ENCODE peak calls at places on chromosomes 11 and 22, in ten cellular contexts. D is tibial nerve; S is brain microvascular endothelial cell; H is GM23338; I is HL-60; F is MM.1S; P is dorsolateral prefrontal cortex; C is AG04450; E is transverse colon; X is naive thymus-derived CD4-positive, alpha-beta T cell. U is an unnamed sample. For H3K27me3, the result is how much of the 10 kb centered on the place peaks cover.

GRCh38 chr11:73325036-73325981 is 17.2 kb downstream of the ARHGEF17 start:
- DNase-seq in D (no peak), S (peak), H (no peak), I (no peak), F (no peak), P (no peak), C (no peak), E (no peak), X (no peak), U (no peak)

GRCh38 chr11:112659185-112659584 is 302.0 kb upstream of the NCAM1 start:
- DNase-seq in D (no peak), S (no peak), H (no peak), I (no peak), F (no peak), P (no peak), C (no peak), E (no peak), X (no peak), U (no peak)

GRCh38 chr22:20084547-20085413 is 4.7 kb downstream of the DGCR8 start:
- DNase-seq in D (no peak), S (no peak), H (peak), I (no peak), F (no peak), P (no peak), C (no peak), E (no peak), X (no peak), U (peak)

GRCh38 chr11:129267716-129268115 is 75.6 kb upstream of the ARHGAP32 start:
- DNase-seq in D (no peak), S (no peak), H (no peak), I (no peak), F (no peak), P (no peak), C (no peak), E (no peak), X (no peak), U (no peak)

GRCh38 chr11:442611-443081 is 835 bp upstream of the ANO9 start:
- DNase-seq in D (no peak), S (no peak), H (no peak), I (no peak), F (no peak), P (no peak), C (no peak), E (no peak), X (no peak), U (no peak)

GRCh38 chr11:74468058-74468457 is 709 bp upstream of the KCNE3 start:
- DNase-seq in D (no peak), S (no peak), H (peak), I (no peak), F (no peak), P (no peak), C (no peak), E (no peak), X (no peak), U (peak)

GRCh38 chr11:122100222-122101080 is 15.6 kb downstream of the BLID start:
- DNase-seq in D (peak), S (no peak), H (peak), I (no peak), F (no peak), P (peak), C (peak), E (peak), X (no peak), U (peak)

GRCh38 chr22:43199541-43199940 is 12.6 kb upstream of the TTLL12 start:
- DNase-seq in D (no peak), S (no peak), H (no peak), I (no peak), F (no peak), P (no peak), C (no peak), E (no peak), X (no peak), U (no peak)

GRCh38 chr11:13955971-13956421 is 6.5 kb upstream of the SPON1 start:
- DNase-seq in D (no peak), S (peak), H (peak), I (peak), F (peak), P (peak), C (peak), E (peak), X (peak), U (peak)

GRCh38 chr11:13958596-13958995 is 3.9 kb upstream of the SPON1 start:
- DNase-seq in D (no peak), S (no peak), H (no peak), I (no peak), F (no peak), P (no peak), C (no peak), E (no peak), X (no peak), U (no peak)

GRCh38 chr11:13956988-13957387 is 5.5 kb upstream of the SPON1 start:
- DNase-seq in D (no peak), S (no peak), H (no peak), I (no peak), F (no peak), P (no peak), C (no peak), E (no peak), X (no peak), U (no peak)

GRCh38 chr11:13962198-13962561 is 343 bp upstream of the SPON1 start:
- DNase-seq in D (no peak), S (no peak), H (peak), I (no peak), F (no peak), P (no peak), C (no peak), E (no peak), X (no peak), U (no peak)

DNA sequence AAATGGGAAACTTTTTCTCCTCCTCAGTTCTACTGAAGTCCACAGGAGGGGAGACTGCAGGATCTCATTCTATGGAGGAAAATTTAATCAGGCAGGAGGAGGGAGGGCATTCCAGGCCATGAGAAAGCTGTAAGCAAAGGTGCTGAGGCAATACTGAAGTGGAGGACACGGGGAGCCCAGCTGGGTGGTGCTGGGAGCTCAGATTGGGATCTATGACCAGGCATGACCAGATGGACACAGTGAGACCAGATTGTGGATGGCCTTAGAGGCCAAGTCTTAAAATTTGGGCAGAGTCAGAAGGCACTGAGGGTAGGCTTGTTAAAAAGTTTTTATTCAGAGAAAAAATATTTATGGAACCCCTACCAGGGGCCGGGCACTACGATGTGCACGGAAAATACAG is 3.5 kb upstream of the SPON1 start:
- DNase-seq in D (no peak), S (no peak), H (no peak), I (no peak), F (no peak), P (no peak), C (no peak), E (no peak), X (no peak), U (no peak)
- H3K27me3 ChIP-seq in D (under half), S (half or more), H (half or more), I (under half), F (under half), P (under half), C (half or more), E (under half), X (under half), U (half or more)

GRCh38 chr22:35967046-35967397 is 61.6 kb downstream of the RBFOX2 start:
- DNase-seq in D (no peak), S (no peak), H (no peak), I (no peak), F (no peak), P (no peak), C (no peak), E (no peak), X (no peak), U (no peak)

GRCh38 chr22:35973388-35973787 is 55.2 kb downstream of the RBFOX2 start:
- DNase-seq in D (no peak), S (no peak), H (no peak), I (no peak), F (no peak), P (no peak), C (no peak), E (no peak), X (no peak), U (no peak)

GRCh38 chr22:35970601-35971417 is 57.8 kb downstream of the RBFOX2 start:
- DNase-seq in D (no peak), S (no peak), H (no peak), I (no peak), F (no peak), P (no peak), C (no peak), E (no peak), X (no peak), U (no peak)

GRCh38 chr22:35972559-35972958 is 56.1 kb downstream of the RBFOX2 start:
- DNase-seq in D (no peak), S (no peak), H (no peak), I (no peak), F (no peak), P (no peak), C (no peak), E (no peak), X (no peak), U (no peak)

DNA sequence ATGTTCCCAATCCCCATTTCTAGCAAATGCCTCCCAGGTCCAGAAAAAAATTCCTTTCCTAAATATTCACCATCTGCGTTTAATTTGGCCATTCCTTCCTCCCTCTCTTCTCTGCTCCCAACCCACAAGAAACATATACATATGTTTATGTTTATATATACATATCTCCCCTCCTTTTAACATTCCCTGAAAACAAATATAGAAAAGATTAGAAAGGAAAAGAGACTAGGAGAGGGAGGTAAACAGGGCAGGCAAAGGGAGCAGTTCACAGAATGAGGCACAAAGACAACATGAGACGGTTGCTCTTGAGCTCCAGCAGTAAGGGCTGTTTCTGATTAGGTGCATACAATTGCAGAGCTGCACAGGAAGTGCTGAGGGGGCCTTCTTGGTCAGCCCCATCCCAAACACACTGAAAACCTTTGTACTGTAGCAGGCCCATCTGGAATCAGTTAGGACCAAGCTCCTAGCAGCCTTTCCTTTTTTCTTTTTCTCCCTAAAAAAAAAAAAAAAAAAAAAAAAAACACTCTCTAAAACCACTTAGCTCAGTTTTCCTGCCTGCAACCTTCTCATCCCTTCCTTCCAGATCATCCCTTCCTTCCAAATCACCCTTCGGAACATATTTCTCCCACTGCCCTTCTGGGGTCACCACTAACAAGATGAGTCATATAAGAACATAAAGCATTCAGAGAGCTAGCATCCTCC is 57.1 kb downstream of the RBFOX2 start:
- DNase-seq in D (no peak), S (peak), H (no peak), I (no peak), F (no peak), P (no peak), C (peak), E (no peak), X (no peak), U (no peak)
- H3K4me3 ChIP-seq in D (no peak), S (no peak), H (no peak), I (no peak), F (no peak), P (no peak), C (peak), E (no peak), X (no peak), U (no peak)

GRCh38 chr11:70082829-70083228 is 4.7 kb downstream of the ANO1 start:
- DNase-seq in D (no peak), S (no peak), H (no peak), I (no peak), F (peak), P (no peak), C (no peak), E (no peak), X (no peak), U (peak)
- H3K27me3 ChIP-seq in D (under half), S (under half), H (under half), I (under half), F (half or more), P (under half), C (under half), E (under half), X (under half), U (under half)

DNA sequence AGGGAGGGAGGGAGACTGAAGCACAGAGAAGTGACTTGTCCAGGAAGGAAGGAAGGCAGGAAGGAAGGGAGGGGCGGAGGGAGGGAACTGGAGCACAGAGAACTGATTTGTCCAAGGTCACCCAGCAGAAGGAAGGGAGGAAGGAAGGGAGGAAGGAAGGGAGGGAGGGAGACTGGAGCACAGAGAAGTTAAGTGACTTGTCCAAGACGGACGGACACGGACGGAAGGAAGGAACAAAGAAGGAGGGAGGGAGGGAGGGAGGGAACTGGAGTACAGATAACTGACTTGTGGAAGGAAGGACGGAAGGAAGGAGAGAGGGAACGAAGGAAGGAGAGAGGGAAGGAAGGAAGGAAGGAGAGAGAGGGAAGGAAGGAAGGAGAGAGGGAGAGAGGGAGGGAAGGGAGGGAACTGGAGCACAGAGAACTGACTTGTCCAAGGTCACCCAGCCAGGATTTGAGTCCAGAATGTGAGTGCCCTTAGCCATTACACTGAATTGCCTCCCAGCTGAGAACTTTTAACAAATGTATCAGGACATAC is 1.5 kb downstream of the SLC35F2 start:
- DNase-seq in D (no peak), S (no peak), H (no peak), I (peak), F (no peak), P (no peak), C (no peak), E (peak), X (no peak), U (peak)
- H3K4me3 ChIP-seq in D (no peak), S (peak), H (peak), I (peak), F (peak), P (no peak), C (peak), E (peak), X (no peak), U (peak)

DNA sequence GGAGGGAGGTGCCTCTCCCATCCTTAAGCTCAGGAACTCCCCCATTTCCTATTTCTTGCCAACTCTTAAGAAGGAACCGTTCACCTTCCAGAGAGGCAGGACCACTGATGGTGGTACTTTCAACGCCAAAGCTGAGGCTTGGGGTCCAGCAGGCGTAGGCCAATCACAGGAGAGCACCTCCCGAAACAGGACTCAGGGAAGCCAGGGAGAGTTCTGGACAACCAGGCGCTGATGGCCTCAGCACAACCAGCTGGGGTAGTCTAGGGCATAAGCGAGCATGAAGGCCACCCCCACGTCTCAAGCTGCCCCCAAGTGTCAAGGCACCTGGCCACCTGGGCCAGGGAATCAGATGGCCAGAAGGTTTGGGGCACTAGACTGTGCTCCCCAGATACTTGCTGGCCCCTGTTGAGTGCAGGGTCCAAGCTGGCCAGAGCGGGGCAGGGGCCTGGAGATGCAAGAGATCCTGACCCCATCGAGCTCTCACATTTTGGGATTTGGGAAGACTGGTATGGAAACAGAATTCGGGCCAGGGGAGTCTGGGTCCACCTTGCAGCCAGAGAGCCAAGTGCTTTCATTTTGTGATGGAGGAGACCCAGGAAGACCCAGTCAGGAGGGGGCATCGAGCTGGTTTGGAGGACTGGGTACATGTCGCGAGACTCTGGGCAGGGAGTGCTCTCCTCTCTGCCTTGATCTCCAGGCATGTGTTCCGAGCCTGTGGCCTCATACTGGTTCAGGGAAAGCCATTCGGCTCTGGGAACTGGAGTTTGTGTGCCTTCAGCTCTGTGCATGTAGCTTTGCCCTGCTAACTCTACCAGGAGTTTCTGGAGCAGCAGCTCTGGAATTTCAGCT is 926 bp downstream of the CD6 start:
- DNase-seq in D (no peak), S (no peak), H (no peak), I (no peak), F (no peak), P (no peak), C (no peak), E (no peak), X (no peak), U (peak)
- H3K27me3 ChIP-seq in D (under half), S (under half), H (under half), I (under half), F (under half), P (under half), C (under half), E (under half), X (under half), U (under half)

DNA sequence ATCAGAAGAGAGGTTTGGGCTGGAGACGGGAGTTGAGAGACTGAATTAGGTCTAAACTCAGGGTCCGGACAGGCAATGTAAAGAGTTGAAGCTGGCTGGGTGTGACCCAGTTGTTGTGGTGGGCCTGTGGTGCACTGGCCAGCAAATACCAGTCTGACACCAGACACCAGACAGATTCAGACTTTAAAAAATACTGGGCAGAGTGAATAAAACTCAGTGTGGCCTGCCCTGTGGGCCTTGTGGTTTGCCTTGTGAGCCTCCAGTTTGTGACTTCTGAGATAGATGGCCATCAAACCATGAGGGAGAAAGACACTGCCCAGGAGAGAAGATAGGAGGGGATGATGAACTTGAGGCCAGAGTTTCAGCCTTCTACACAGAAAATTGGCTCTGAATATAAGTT is 25.8 kb downstream of the RCN1 start:
- DNase-seq in D (no peak), S (no peak), H (no peak), I (no peak), F (no peak), P (no peak), C (no peak), E (no peak), X (no peak), U (no peak)
- H3K4me3 ChIP-seq in D (no peak), S (no peak), H (no peak), I (no peak), F (no peak), P (no peak), C (no peak), E (no peak), X (no peak), U (no peak)

GRCh38 chr11:71544525-71545214 is 3.5 kb upstream of the KRTAP5-9 start:
- DNase-seq in D (no peak), S (no peak), H (no peak), I (no peak), F (no peak), P (no peak), C (no peak), E (no peak), X (no peak), U (no peak)
- H3K27me3 ChIP-seq in D (under half), S (under half), H (under half), I (under half), F (half or more), P (under half), C (under half), E (under half), X (under half), U (under half)

U was measured in endodermal cell.